ENCODE peak calls at places on chromosomes 16 and 17, in nine cellular contexts. G is body of pancreas; D is NCI-H1092; Y is pulmonary artery endothelial cell; C is activated T-helper 1 cell treated with anti-CD3 and anti-CD28 coated beads, Interleukin-12 subunit alpha, Interleukin-12 subunit beta, Interleukin-2, Interleukin-4 antibody, amounts not matched to agents 30 ng/mL and 10 ng/mL and 1 ng/mL, durations not matched to agents 14 hours and 24 hours and 36 hours; K is colonic mucosa; L is NCI-H1694; N is A172; F is activated naive CD8-positive, alpha-beta T cell treated with anti-CD3 and anti-CD28 coated beads, Interleukin-2, amount 50 U/mL, for 24 hours. H is an unnamed sample.

GRCh38 chr16:58563235-58563634 is 47.9 kb downstream of the SETD6 start:
- DNase-seq in G (no peak), D (no peak), Y (peak), C (no peak), K (no peak), L (no peak), N (peak), F (no peak), H (no peak)

GRCh38 chr17:62692159-62692651 is 64.7 kb downstream of the MRC2 start:
- DNase-seq in G (no peak), D (no peak), Y (no peak), C (no peak), K (no peak), L (no peak), N (no peak), F (no peak), H (no peak)

GRCh38 chr17:62781826-62782225 is 26.3 kb downstream of the MARCHF10 start:
- DNase-seq in G (no peak), D (no peak), Y (no peak), C (no peak), K (no peak), L (no peak), N (no peak), F (no peak), H (no peak)

GRCh38 chr16:81745704-81746558 is 33.2 kb upstream of the PLCG2 start:
- DNase-seq in G (peak), D (no peak), Y (no peak), C (peak), K (peak), L (no peak), N (peak), F (peak), H (peak)

GRCh38 chr16:14378131-14378551 is 251.9 kb downstream of the PARN start:
- DNase-seq in G (no peak), D (no peak), Y (no peak), C (no peak), K (no peak), L (no peak), N (no peak), F (no peak), H (no peak)

GRCh38 chr17:65560628-65561371 is 648 bp downstream of the AXIN2 start:
- DNase-seq in G (peak), D (peak), Y (peak), C (peak), K (peak), L (peak), N (peak), F (peak), H (peak)

GRCh38 chr17:61335845-61336655 is 63.6 kb upstream of the TBX2 start:
- DNase-seq in G (peak), D (peak), Y (no peak), C (no peak), K (peak), L (peak), N (no peak), F (no peak), H (no peak)

GRCh38 chr16:67516296-67517177 is 12.1 kb upstream of the RIPOR1 start:
- DNase-seq in G (no peak), D (no peak), Y (peak), C (no peak), K (no peak), L (no peak), N (peak), F (no peak), H (no peak)

GRCh38 chr17:63701477-63702222 is 1.7 kb upstream of the LIMD2 start:
- DNase-seq in G (no peak), D (no peak), Y (no peak), C (peak), K (no peak), L (no peak), N (no peak), F (peak), H (no peak)

GRCh38 chr17:19003966-19004600 is 481 bp downstream of the FAM83G start:
- DNase-seq in G (peak), D (no peak), Y (no peak), C (peak), K (peak), L (no peak), N (peak), F (peak), H (peak)

GRCh38 chr17:78366109-78366848 is 6.4 kb upstream of the SOCS3 start:
- DNase-seq in G (no peak), D (no peak), Y (no peak), C (no peak), K (no peak), L (no peak), N (no peak), F (no peak), H (no peak)

GRCh38 chr17:78132086-78132676 is 1.6 kb downstream of the TMC8 start:
- DNase-seq in G (peak), D (no peak), Y (no peak), C (peak), K (peak), L (no peak), N (no peak), F (peak), H (no peak)